ENCODE peak calls at places on chromosomes 13 and 19, in six cellular contexts. B is fibroblast of mammary gland, T is kidney, G is esophagus squamous epithelium, C is fibroblast of lung, I is PC-3. X is an unnamed sample.

GRCh38 chr13:25153736-25154135 is 18.4 kb downstream of the AMER2 start:
- DNase-seq in B (no peak), T (no peak), G (no peak), C (no peak), I (no peak), X (no peak)

GRCh38 chr13:105587786-105588185 is 947.7 kb downstream of the EFNB2 start:
- DNase-seq in B (no peak), T (peak), G (no peak), C (peak), I (peak), X (no peak)

GRCh38 chr19:31883299-31883990 is 462.0 kb upstream of the ZNF507 start:
- DNase-seq in B (no peak), T (no peak), G (no peak), C (no peak), I (no peak), X (no peak)

GRCh38 chr19:1438933-1439358 is 750 bp downstream of the RPS15 start:
- DNase-seq in B (no peak), T (no peak), G (no peak), C (no peak), I (no peak), X (no peak)

GRCh38 chr19:44525721-44526430 is 3.6 kb downstream of the CEACAM20 start:
- DNase-seq in B (no peak), T (no peak), G (no peak), C (no peak), I (no peak), X (no peak)

GRCh38 chr13:67792151-67792665 is 562.1 kb upstream of the PCDH9 start:
- DNase-seq in B (no peak), T (no peak), G (no peak), C (peak), I (no peak), X (no peak)

GRCh38 chr13:62512194-62513141 is 1096.8 kb upstream of the PCDH20 start:
- DNase-seq in B (peak), T (peak), G (no peak), C (peak), I (peak), X (peak)

GRCh38 chr13:20090349-20090748 is 70.5 kb downstream of the GJA3 start:
- DNase-seq in B (peak), T (no peak), G (no peak), C (no peak), I (peak), X (no peak)

GRCh38 chr19:4909897-4910593 is 744 bp downstream of the UHRF1 start:
- DNase-seq in B (peak), T (peak), G (peak), C (peak), I (peak), X (peak)

GRCh38 chr19:5001547-5002131 is 32.7 kb downstream of the KDM4B start:
- DNase-seq in B (peak), T (no peak), G (no peak), C (peak), I (peak), X (peak)

GRCh38 chr19:2774083-2774679 is 8.9 kb downstream of the SGTA start:
- DNase-seq in B (no peak), T (no peak), G (no peak), C (no peak), I (no peak), X (no peak)

GRCh38 chr13:111304041-111304544 is 16.3 kb upstream of the TEX29 start:
- DNase-seq in B (no peak), T (no peak), G (no peak), C (no peak), I (no peak), X (no peak)

GRCh38 chr13:27605610-27606200 is 14.6 kb downstream of the LNX2 start:
- DNase-seq in B (peak), T (no peak), G (no peak), C (peak), I (no peak), X (peak)

GRCh38 chr19:57814505-57815246 is at the start of gene ZNF552:
- DNase-seq in B (peak), T (peak), G (peak), C (peak), I (peak), X (peak)

GRCh38 chr19:19460258-19460731 is 54.8 kb downstream of the GATAD2A start:
- DNase-seq in B (peak), T (peak), G (no peak), C (no peak), I (no peak), X (peak)

GRCh38 chr13:51674276-51674675 is 90.0 kb downstream of the WDFY2 start:
- DNase-seq in B (no peak), T (peak), G (no peak), C (no peak), I (peak), X (no peak)

GRCh38 chr19:31214086-31214485 is 135.2 kb downstream of the TSHZ3 start:
- DNase-seq in B (peak), T (peak), G (peak), C (peak), I (peak), X (peak)

GRCh38 chr19:34676697-34677385 is at the start of gene SCGB2B2:
- DNase-seq in B (no peak), T (no peak), G (no peak), C (no peak), I (peak), X (no peak)

GRCh38 chr19:3025516-3025890 is 3.6 kb downstream of the TLE2 start:
- DNase-seq in B (no peak), T (no peak), G (no peak), C (no peak), I (no peak), X (no peak)

GRCh38 chr19:12783226-12783848 is 7.9 kb upstream of the JUNB start:
- DNase-seq in B (no peak), T (no peak), G (no peak), C (no peak), I (no peak), X (no peak)
- H3K4me3 ChIP-seq in B (peak), T (peak), G (peak), C (peak), I (peak), X (peak)

GRCh38 chr19:48874309-48875135 is 2.3 kb downstream of the PPP1R15A start:
- DNase-seq in B (peak), T (no peak), G (no peak), C (peak), I (peak), X (peak)
- H3K4me3 ChIP-seq in B (peak), T (peak), G (peak), C (peak), I (peak), X (peak)

GRCh38 chr13:57633141-57633949 is 1.8 kb downstream of the PCDH17 start:
- DNase-seq in B (no peak), T (peak), G (no peak), C (peak), I (no peak), X (peak)

GRCh38 chr13:57635541-57635940 is 4.0 kb downstream of the PCDH17 start:
- DNase-seq in B (no peak), T (no peak), G (no peak), C (peak), I (no peak), X (no peak)

GRCh38 chr13:57633950-57634828 is 2.6 kb downstream of the PCDH17 start:
- DNase-seq in B (no peak), T (peak), G (no peak), C (peak), I (no peak), X (no peak)

GRCh38 chr13:57636811-57637210 is 5.3 kb downstream of the PCDH17 start:
- DNase-seq in B (no peak), T (no peak), G (no peak), C (no peak), I (no peak), X (no peak)

DNA sequence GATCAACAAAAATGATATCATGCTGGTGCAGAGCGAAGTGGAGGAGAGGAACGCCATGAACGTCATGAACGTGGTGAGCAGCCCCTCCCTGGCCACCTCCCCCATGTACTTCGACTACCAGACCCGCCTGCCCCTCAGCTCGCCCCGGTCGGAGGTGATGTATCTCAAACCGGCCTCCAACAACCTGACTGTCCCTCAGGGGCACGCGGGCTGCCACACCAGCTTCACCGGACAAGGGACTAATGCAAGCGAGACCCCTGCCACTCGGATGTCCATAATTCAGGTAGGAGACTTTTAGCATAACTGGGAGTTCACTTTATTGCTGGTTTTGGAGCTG is 3.3 kb downstream of the PCDH17 start:
- DNase-seq in B (no peak), T (peak), G (no peak), C (no peak), I (no peak), X (no peak)
- H3K4me3 ChIP-seq in B (no peak), T (peak), G (peak), C (no peak), I (no peak), X (no peak)

GRCh38 chr13:98672947-98673545 is 79.4 kb downstream of the SLC15A1 start:
- DNase-seq in B (peak), T (peak), G (no peak), C (peak), I (peak), X (peak)
- H3K4me3 ChIP-seq in B (no peak), T (peak), G (no peak), C (no peak), I (peak), X (no peak)

DNA sequence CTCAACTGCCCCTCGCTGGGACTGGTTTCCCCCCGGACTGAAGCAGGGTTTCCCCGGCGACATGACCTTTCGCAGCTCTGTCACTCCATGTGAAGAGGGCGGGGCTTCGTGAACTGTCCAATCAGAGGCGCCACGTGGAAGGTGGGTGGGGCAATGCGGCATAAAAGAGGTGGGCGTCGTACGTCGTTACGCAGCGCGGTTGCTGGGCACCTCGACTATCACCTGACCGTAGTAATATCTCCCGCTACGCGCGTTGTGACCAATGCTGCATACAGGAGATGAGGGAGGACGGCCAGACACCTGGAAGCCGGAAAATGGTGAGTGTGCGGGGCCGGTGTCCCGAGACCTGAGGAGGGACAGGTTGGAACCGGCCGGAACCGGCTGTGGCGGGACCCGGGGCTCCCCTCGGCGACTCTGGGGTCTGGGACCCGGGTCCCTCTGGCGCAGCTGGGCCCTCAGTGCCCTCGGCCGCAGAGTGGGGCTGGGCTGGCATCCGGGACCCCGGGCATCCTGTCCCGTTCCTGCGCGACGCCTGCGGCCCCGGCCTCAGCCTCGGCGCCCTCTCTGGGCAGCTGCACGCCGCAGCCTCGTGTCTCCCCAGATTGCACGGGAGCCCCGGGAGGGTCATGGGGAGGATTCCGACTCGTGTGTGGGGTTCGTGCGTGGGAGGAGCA is 32.1 kb downstream of the ZNF136 start:
- DNase-seq in B (peak), T (peak), G (no peak), C (peak), I (no peak), X (peak)
- H3K4me3 ChIP-seq in B (peak), T (peak), G (peak), C (peak), I (no peak), X (peak)

GRCh38 chr19:35715355-35715809 is 2.4 kb upstream of the KMT2B start:
- DNase-seq in B (no peak), T (peak), G (no peak), C (no peak), I (no peak), X (no peak)

GRCh38 chr19:35712910-35713845 is 4.6 kb upstream of the KMT2B start:
- DNase-seq in B (peak), T (no peak), G (no peak), C (no peak), I (no peak), X (no peak)

GRCh38 chr19:35713904-35714440 is 3.8 kb upstream of the KMT2B start:
- DNase-seq in B (no peak), T (no peak), G (no peak), C (no peak), I (no peak), X (no peak)

GRCh38 chr19:35715981-35716734 is 1.6 kb upstream of the KMT2B start:
- DNase-seq in B (no peak), T (peak), G (no peak), C (peak), I (peak), X (no peak)

GRCh38 chr19:35714601-35715354 is 3.0 kb upstream of the KMT2B start:
- DNase-seq in B (no peak), T (peak), G (no peak), C (no peak), I (no peak), X (no peak)
- H3K4me3 ChIP-seq in B (no peak), T (no peak), G (no peak), C (no peak), I (no peak), X (no peak)

GRCh38 chr13:97430296-97430695 is 3.7 kb upstream of the RAP2A start:
- DNase-seq in B (no peak), T (no peak), G (no peak), C (no peak), I (no peak), X (no peak)

GRCh38 chr13:97429681-97430081 is 4.3 kb upstream of the RAP2A start:
- DNase-seq in B (peak), T (no peak), G (no peak), C (peak), I (no peak), X (peak)

GRCh38 chr13:97432917-97433726 is 847 bp upstream of the RAP2A start:
- DNase-seq in B (peak), T (peak), G (peak), C (peak), I (peak), X (peak)

GRCh38 chr13:97432232-97432916 is 1.6 kb upstream of the RAP2A start:
- DNase-seq in B (no peak), T (no peak), G (no peak), C (no peak), I (no peak), X (no peak)

DNA sequence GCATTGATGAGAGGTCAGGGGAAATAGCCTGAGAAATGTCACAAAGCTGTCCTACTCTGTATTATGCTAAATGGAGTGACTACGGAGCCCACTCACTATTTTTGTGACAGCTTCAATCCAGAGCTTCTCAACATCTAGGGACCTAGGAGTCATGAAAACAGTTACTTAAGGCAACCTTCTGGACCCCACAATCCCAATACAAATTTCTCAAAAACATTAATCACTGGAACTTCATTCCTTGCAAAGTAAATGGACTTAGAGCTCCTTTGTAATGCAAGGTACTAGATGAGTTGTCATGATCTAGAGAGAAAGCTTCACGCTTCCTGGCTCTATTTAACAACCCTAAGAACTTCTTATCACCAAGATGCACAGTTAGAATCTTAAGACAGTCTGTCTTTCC is 2.6 kb upstream of the RAP2A start:
- DNase-seq in B (no peak), T (no peak), G (no peak), C (no peak), I (no peak), X (no peak)
- H3K4me3 ChIP-seq in B (no peak), T (no peak), G (no peak), C (peak), I (no peak), X (no peak)

GRCh38 chr19:10095622-10095947 is 6.9 kb downstream of the ANGPTL6 start:
- DNase-seq in B (no peak), T (no peak), G (no peak), C (no peak), I (no peak), X (no peak)
- H3K4me3 ChIP-seq in B (no peak), T (peak), G (peak), C (peak), I (peak), X (peak)

GRCh38 chr19:49423985-49424303 is 703 bp upstream of the PTH2 start:
- DNase-seq in B (no peak), T (no peak), G (no peak), C (no peak), I (no peak), X (no peak)
- H3K4me3 ChIP-seq in B (no peak), T (no peak), G (no peak), C (no peak), I (no peak), X (no peak)

GRCh38 chr13:34127523-34127922 is 309.6 kb downstream of the RFC3 start:
- DNase-seq in B (no peak), T (no peak), G (no peak), C (no peak), I (no peak), X (no peak)
- H3K4me3 ChIP-seq in B (no peak), T (no peak), G (no peak), C (no peak), I (no peak), X (no peak)